ENCODE peak calls at places on chromosomes 3 and 15, in seven cellular contexts. S is GM12891, V is body of pancreas, I is Peyer's patch, C is adrenal gland, L is HepG2, H is A549. O is an unnamed sample.

GRCh38 chr15:90205886-90206285 is 4.8 kb downstream of the SEMA4B start:
- DNase-seq in C (peak), H (no peak), V (no peak), S (no peak), I (no peak), L (no peak), O (no peak)

GRCh38 chr15:88658972-88659931 is 20.4 kb downstream of the ISG20 start:
- DNase-seq in V (no peak), S (no peak), L (no peak), C (no peak), I (no peak), H (no peak), O (no peak)

GRCh38 chr3:101840066-101840465 is 9.2 kb upstream of the NFKBIZ start:
- DNase-seq in V (no peak), S (no peak), C (no peak), L (no peak), H (no peak), I (no peak), O (no peak)

GRCh38 chr3:120147072-120147871 is 53.0 kb upstream of the GSK3B start:
- DNase-seq in C (no peak), H (no peak), V (peak), I (peak), L (peak), S (no peak), O (no peak)

GRCh38 chr15:52783929-52784798 is 6.0 kb downstream of the ONECUT1 start:
- DNase-seq in C (no peak), V (peak), S (no peak), L (no peak), H (peak), I (no peak), O (no peak)

GRCh38 chr3:183108002-183108449 is 8.7 kb upstream of the MCCC1 start:
- DNase-seq in L (no peak), S (no peak), I (no peak), C (no peak), V (no peak), H (no peak), O (no peak)

GRCh38 chr3:173653781-173654180 is 256.2 kb downstream of the NLGN1 start:
- DNase-seq in L (no peak), H (no peak), S (no peak), V (no peak), C (no peak), I (no peak), O (no peak)

GRCh38 chr15:84811151-84811550 is 6.0 kb upstream of the ALPK3 start:
- DNase-seq in C (no peak), V (no peak), H (no peak), L (no peak), I (no peak), S (no peak), O (no peak)

GRCh38 chr3:63863150-63864007 is at the start of the genes ATXN7 and THOC7:
- DNase-seq in V (peak), H (peak), S (peak), L (peak), C (peak), I (peak), O (peak)

GRCh38 chr3:99774467-99774866 is 43.2 kb upstream of the CMSS1 start:
- DNase-seq in H (no peak), C (no peak), L (no peak), V (no peak), I (no peak), S (no peak), O (no peak)

GRCh38 chr3:159528251-159528895 is 460.3 kb upstream of the IL12A start:
- DNase-seq in I (no peak), H (no peak), V (no peak), C (no peak), S (no peak), L (no peak), O (no peak)

GRCh38 chr3:102533784-102534183 is 99.0 kb downstream of the ZPLD1 start:
- DNase-seq in L (no peak), C (no peak), V (no peak), I (no peak), H (no peak), S (no peak), O (no peak)

GRCh38 chr3:150545419-150546225 is 674 bp downstream of the SERP1 start:
- DNase-seq in I (peak), L (peak), V (peak), S (no peak), C (peak), H (no peak), O (peak)

GRCh38 chr3:148158210-148158609 is 539.5 kb upstream of the AGTR1 start:
- DNase-seq in I (no peak), V (peak), S (no peak), L (no peak), H (no peak), C (peak), O (no peak)

GRCh38 chr15:70094690-70095311 is 2.9 kb downstream of the TLE3 start:
- DNase-seq in V (no peak), S (no peak), L (peak), I (no peak), C (no peak), H (no peak), O (no peak)

GRCh38 chr15:69265347-69265955 is 33.3 kb upstream of the PAQR5 start:
- DNase-seq in L (peak), S (no peak), V (no peak), H (peak), C (no peak), I (no peak), O (no peak)

GRCh38 chr3:157129782-157130137 is 30.2 kb downstream of the CCNL1 start:
- DNase-seq in V (peak), C (no peak), I (no peak), S (no peak), H (no peak), L (no peak), O (no peak)

GRCh38 chr3:25582242-25582641 is 82.5 kb downstream of the TOP2B start:
- DNase-seq in I (no peak), S (no peak), V (no peak), C (peak), L (peak), H (peak), O (peak)

GRCh38 chr3:114293846-114294245 is at the start of gene TIGIT:
- DNase-seq in I (peak), S (no peak), V (no peak), L (no peak), C (no peak), H (no peak), O (no peak)

GRCh38 chr3:114285648-114286230 is 8.1 kb upstream of the TIGIT start:
- DNase-seq in L (no peak), S (no peak), I (no peak), C (no peak), V (no peak), H (no peak), O (no peak)

GRCh38 chr3:114294940-114295480 is 1.2 kb downstream of the TIGIT start:
- DNase-seq in I (no peak), C (no peak), L (no peak), S (no peak), H (no peak), V (no peak), O (no peak)

DNA sequence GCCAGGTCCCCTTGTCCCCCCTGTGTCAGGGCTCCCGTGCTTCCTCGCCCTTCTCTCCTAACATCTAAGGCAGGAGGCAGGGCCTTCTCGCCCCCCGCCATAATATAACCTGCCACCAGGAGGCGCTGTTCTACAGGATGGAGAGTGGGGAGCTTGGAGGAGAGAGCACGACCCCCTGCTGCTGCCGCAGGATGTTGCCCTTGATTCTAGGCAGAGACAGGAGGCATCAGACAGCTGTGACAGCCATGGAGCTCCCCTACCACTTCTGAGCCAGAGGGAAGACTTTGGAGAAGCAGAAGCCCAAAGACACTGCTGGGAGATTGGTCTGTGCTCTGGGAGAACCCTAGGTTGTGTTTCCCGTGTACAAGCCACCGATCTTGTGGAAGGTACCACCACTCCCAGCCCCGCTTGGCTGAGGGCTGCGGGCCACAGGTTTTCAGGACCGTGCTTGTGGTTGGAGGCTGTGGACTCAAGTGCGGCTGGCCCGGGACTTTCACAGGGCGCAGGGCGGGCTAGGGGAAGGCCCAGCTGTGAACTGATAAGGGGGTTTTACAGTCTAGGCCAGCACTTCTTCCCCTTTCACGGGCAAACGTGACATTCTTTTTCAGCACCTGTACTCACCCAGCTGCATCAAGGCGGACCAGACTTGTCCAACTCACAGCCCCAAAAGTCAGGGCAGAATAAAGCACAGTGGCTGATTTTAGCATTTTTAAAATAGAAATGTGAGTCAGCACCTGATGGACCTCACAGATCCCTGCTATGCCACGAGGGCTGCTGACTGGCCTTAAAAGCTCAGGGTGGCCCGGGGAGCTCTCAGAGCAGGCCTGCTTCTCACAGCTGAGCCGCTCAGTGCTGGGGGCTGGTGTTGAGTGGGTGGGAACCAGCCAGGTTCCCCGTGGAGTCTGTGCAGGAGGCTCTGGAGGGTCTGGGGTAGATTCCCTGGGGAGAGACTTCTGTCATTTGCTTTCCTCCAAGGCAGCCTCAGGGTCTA is 2.6 kb upstream of the TIGIT start:
- DNase-seq in I (peak), S (peak), C (peak), L (peak), H (peak), V (peak), O (peak)
- TF ChIP-seq POLR2A in I (no peak), S (no peak), C (no peak), L (no peak), H (no peak), V (no peak), O (no peak)

GRCh38 chr3:185920168-185920567 is 17.6 kb downstream of the TRA2B start:
- DNase-seq in C (no peak), L (no peak), V (no peak), H (no peak), I (no peak), S (no peak), O (no peak)
- TF ChIP-seq POLR2A in C (no peak), L (no peak), V (no peak), H (no peak), I (no peak), S (peak), O (no peak)

GRCh38 chr15:41827880-41828746 is at the start of gene JMJD7:
- DNase-seq in V (peak), H (peak), C (peak), S (peak), L (peak), I (peak), O (peak)
- TF ChIP-seq POLR2A in V (peak), H (peak), C (peak), S (no peak), L (peak), I (peak), O (peak)

DNA sequence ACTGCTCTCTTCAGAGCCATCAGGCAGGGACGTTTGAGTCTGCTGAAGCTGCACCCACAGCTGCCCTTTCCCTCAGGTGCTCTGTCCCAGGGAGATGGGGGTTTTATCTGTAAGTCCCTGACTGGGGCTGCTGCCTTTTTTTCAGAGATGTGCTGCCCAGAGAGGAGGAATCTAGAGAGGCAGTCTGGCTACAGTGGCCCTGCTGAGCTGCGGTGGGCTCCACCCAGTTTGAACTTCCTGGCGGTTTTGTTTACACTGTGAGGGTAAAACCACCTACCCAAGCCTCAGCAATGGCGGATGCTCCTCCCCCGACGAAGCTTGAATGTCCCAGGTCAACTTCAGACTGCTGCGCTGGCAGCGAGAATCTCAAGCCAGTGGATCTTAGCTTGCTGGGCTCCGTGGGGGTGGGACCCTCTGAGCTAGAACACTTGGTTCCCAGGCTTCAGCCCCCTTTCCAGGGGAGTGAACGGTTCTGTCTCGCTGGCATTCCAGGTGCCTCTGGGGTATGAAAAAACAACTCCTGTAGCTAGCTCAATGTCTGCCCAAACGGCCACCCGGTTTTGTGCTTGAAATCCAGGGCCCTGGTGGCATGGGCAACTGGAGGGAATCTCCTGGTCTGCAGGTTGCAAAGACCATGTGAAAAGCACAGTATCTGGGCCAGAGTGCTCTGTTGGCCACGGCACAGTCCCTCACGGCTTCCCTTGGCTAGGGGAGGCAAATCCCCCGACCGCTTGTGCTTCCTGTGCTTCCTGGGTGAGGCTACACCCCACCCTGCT is 21.1 kb upstream of the ST6GAL1 start:
- DNase-seq in V (no peak), I (peak), H (no peak), L (peak), C (no peak), S (no peak), O (no peak)
- TF ChIP-seq POLR2A in V (no peak), I (no peak), H (no peak), L (no peak), C (no peak), S (no peak), O (no peak)

GRCh38 chr3:146164071-146164470 is 3.1 kb upstream of the PLOD2 start:
- DNase-seq in C (no peak), L (no peak), I (no peak), V (no peak), H (no peak), S (no peak), O (no peak)

GRCh38 chr3:146163584-146163983 is 2.6 kb upstream of the PLOD2 start:
- DNase-seq in C (no peak), H (peak), S (no peak), L (no peak), V (no peak), I (no peak), O (no peak)

GRCh38 chr3:146160964-146161724 is at the start of gene PLOD2:
- DNase-seq in V (peak), L (peak), C (peak), H (peak), S (peak), I (peak), O (peak)

GRCh38 chr3:146161725-146162047 is 702 bp upstream of the PLOD2 start:
- DNase-seq in H (no peak), I (no peak), L (peak), S (no peak), V (peak), C (peak), O (peak)

DNA sequence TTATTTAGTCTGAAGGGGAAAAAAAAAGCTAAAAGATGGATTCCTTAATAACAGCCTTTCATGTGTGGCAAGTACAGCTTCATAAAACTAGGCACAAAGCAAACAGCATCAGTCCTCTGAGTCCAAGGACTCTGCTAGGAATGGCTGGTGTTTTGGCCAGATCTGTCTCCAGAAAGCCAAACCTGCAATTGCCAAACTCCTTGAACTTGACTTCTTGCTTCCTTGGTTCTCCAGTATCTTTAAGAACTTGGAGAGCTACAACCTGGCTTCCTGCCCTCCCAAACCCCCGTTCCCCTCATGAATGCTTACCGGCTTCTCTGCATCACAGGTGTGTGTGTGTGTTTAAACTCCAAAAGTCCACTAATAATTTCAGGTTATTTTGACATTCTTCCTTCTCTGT is 1.6 kb upstream of the PLOD2 start:
- DNase-seq in V (peak), S (no peak), H (no peak), I (no peak), L (no peak), C (no peak), O (no peak)
- TF ChIP-seq POLR2A in V (no peak), S (no peak), H (no peak), I (no peak), L (no peak), C (no peak), O (no peak)

DNA sequence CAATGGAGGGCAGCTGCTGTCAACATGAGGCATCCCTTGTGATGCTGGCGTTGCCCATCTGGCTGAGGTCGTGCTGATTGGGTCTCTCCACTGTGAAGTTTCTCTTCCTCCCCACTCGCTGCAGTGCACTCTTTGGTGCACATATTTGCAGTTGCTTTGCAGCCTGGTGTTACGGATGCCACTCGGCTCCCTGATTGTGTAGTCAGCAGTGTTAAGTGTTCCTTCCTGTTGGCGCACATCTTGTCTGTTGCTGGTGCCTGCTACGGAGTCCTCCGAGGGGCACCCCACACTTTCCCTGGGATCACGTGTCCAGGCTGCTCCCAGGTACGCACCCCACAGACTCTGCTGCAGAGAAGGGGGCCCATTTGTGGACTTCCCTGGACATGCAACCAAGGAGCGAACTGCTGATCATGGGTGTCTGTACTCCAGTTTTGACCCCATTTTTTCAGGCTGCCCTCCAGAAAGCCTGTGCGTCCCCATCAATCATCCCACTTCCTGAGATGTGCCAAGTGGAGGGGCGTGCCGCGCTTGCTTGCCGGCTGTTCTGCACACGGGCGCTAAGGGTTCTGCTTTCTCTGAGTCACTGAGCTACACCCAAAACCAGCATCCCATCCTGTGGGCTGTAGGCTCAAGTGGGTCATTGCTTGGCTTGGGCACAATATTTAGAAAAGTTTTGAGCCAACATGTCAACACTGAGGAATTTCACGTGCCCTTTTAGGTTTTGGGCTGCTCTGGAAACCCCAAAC is 98.6 kb downstream of the FBLN2 start:
- DNase-seq in L (no peak), S (no peak), V (no peak), I (no peak), H (no peak), C (no peak), O (no peak)
- TF ChIP-seq POLR2A in L (no peak), S (no peak), V (no peak), I (no peak), H (no peak), C (no peak), O (no peak)

DNA sequence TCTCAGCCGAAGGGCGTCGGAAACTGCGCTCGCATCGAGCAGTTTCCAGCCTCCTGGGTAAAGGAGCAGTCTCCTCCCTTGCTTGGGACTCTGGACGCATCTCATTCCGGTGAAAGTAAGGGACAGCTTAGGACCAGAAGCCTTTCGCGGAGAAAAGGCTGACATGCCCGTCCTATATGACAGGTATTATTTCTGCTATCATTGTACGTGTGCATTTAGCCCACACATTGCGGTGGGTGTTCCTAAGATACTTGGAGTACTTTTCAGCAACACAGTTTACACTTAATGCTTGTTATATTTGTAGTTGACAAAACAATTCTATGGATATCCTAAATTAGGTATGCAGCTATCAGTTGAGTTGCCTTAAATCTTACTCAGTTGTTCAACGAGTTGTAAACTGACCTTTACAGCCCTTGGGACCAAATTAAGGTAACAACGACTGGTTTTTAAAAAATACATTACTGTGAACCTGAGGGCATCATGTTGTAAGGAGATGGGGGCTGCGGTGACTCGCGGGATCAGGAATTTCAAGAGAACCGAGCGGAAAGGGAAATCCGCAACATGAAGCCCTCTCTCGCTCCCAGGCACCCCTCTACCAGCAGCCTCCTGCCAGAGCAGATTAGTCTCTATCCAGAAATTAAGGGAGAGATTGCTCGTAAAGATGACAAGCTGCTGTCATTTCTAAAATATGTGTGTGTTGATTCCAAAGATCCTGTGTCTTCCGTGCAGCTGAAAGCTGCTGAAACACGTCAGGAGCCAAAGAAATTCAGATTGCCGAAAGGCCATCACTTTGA is 632 bp upstream of the COPS2 start:
- DNase-seq in I (no peak), V (no peak), S (no peak), H (no peak), L (peak), C (no peak), O (no peak)
- TF ChIP-seq POLR2A in I (no peak), V (no peak), S (no peak), H (no peak), L (peak), C (no peak), O (no peak)

GRCh38 chr3:129314757-129315385 is 36.2 kb downstream of the HMCES start:
- DNase-seq in H (peak), L (peak), S (peak), V (peak), I (peak), C (peak), O (peak)
- TF ChIP-seq POLR2A in H (no peak), L (peak), S (no peak), V (no peak), I (peak), C (no peak), O (peak)

O was measured in gastrocnemius medialis.